ENCODE peak calls at places on chromosome 6, in ten cellular contexts. Z is neural crest cell; K is activated CD8-positive, alpha-beta memory T cell treated with anti-CD3 and anti-CD28 coated beads for 4 hours; B is IMR-90; Y is H1; T is GM12865; Q is putamen; H is WTC11; N is cardiac fibroblast; O is AG10803. C is an unnamed sample.

GRCh38 chr6:152804150-152804549 is 53.6 kb downstream of the VIP start:
- DNase-seq in Z (no peak), K (no peak), B (no peak), Y (no peak), T (no peak), Q (no peak), H (no peak), N (no peak), O (no peak), C (no peak)

GRCh38 chr6:151254451-151255081 is 14.8 kb downstream of the AKAP12 start:
- DNase-seq in Z (no peak), K (no peak), B (peak), Y (no peak), T (no peak), Q (no peak), H (no peak), N (peak), O (peak), C (peak)

GRCh38 chr6:123564363-123564762 is 72.4 kb downstream of the TRDN start:
- DNase-seq in Z (no peak), K (no peak), B (no peak), Y (no peak), T (no peak), Q (no peak), H (no peak), N (no peak), O (no peak), C (no peak)

GRCh38 chr6:150516199-150516598 is 83.5 kb upstream of the PLEKHG1 start:
- DNase-seq in Z (no peak), K (no peak), B (no peak), Y (no peak), T (no peak), Q (no peak), H (no peak), N (no peak), O (no peak), C (no peak)

GRCh38 chr6:82430611-82431010 is 67.0 kb downstream of the TPBG start:
- DNase-seq in Z (no peak), K (no peak), B (no peak), Y (no peak), T (no peak), Q (no peak), H (no peak), N (no peak), O (no peak), C (no peak)

GRCh38 chr6:117446851-117447250 is 21.1 kb upstream of the ROS1 start:
- DNase-seq in Z (no peak), K (no peak), B (no peak), Y (no peak), T (no peak), Q (no peak), H (no peak), N (no peak), O (no peak), C (no peak)

GRCh38 chr6:89269981-89270380 is 45.1 kb downstream of the GABRR2 start:
- DNase-seq in Z (no peak), K (no peak), B (no peak), Y (no peak), T (no peak), Q (no peak), H (no peak), N (no peak), O (no peak), C (no peak)

GRCh38 chr6:12602951-12603710 is 113.4 kb upstream of the PHACTR1 start:
- DNase-seq in Z (no peak), K (no peak), B (peak), Y (no peak), T (peak), Q (no peak), H (no peak), N (peak), O (peak), C (peak)